ENCODE peak calls at places on chromosomes 3 and 15, in four cellular contexts. O is T-helper 9 cell, V is mammary epithelial cell, G is lower lobe of right lung. T is an unnamed sample.

GRCh38 chr3:55584030-55584429 is 96.9 kb upstream of the WNT5A start:
- DNase-seq in O (no peak), G (no peak), V (no peak), T (no peak)

GRCh38 chr15:60407406-60407805 is 9.6 kb upstream of the ANXA2 start:
- DNase-seq in O (no peak), V (peak; percentile 84), G (no peak), T (no peak)

GRCh38 chr15:27234593-27234992 is 263.6 kb downstream of the GABRG3 start:
- DNase-seq in V (no peak), O (no peak), G (no peak), T (no peak)

GRCh38 chr3:125443923-125444322 is 68.8 kb upstream of the ZNF148 start:
- DNase-seq in O (no peak), V (peak; percentile 63), G (no peak), T (no peak)

GRCh38 chr3:38404286-38404685 is 49.4 kb upstream of the ACVR2B start:
- DNase-seq in G (no peak), V (peak; percentile 21), O (no peak), T (no peak)

GRCh38 chr15:93861956-93862741 is 369.2 kb upstream of the MCTP2 start:
- DNase-seq in O (no peak), V (no peak), G (peak; percentile 46), T (no peak)

GRCh38 chr3:143525408-143525807 is 322.9 kb downstream of the SLC9A9 start:
- DNase-seq in O (no peak), V (peak; percentile 13), G (no peak), T (no peak)

GRCh38 chr3:71031914-71032521 is 551.5 kb downstream of the FOXP1 start:
- DNase-seq in G (no peak), O (no peak), V (no peak), T (no peak)

GRCh38 chr15:91694829-91695205 is 158.7 kb upstream of the SLCO3A1 start:
- DNase-seq in O (no peak), G (no peak), V (peak; percentile 61), T (no peak)

GRCh38 chr15:78129098-78130011 is 1.9 kb downstream of the CIB2 start:
- DNase-seq in V (no peak), O (no peak), G (no peak), T (no peak)

GRCh38 chr3:71201939-71202338 is 381.6 kb downstream of the FOXP1 start:
- DNase-seq in O (no peak), V (no peak), G (no peak), T (no peak)

GRCh38 chr3:186361612-186362408 is at the start of gene DGKG:
- DNase-seq in O (no peak), G (peak; percentile 80), V (peak; percentile 28), T (peak; percentile 79)

GRCh38 chr3:129413687-129414506 is 14.5 kb downstream of the EFCAB12 start:
- DNase-seq in V (peak; percentile 77), G (no peak), O (no peak), T (no peak)

GRCh38 chr3:184665101-184665500 is 46.8 kb downstream of the MAGEF1 start:
- DNase-seq in V (no peak), O (no peak), G (no peak), T (no peak)

GRCh38 chr15:67210555-67211168 is 43.8 kb downstream of the AAGAB start:
- DNase-seq in G (no peak), O (no peak), V (no peak), T (no peak)

GRCh38 chr3:37986479-37987314 is 3.9 kb upstream of the VILL start:
- DNase-seq in V (no peak), O (no peak), G (peak; percentile 89), T (no peak)

GRCh38 chr3:151327571-151328198 is 1.7 kb downstream of the P2RY13 start:
- DNase-seq in G (no peak), O (no peak), V (no peak), T (no peak)

GRCh38 chr3:172125963-172126403 is 86.6 kb downstream of the FNDC3B start:
- DNase-seq in O (no peak), G (peak; percentile 56), V (no peak), T (peak; percentile 61)

GRCh38 chr3:196117809-196118208 is 35.9 kb upstream of the TFRC start:
- DNase-seq in V (no peak), O (no peak), G (no peak), T (no peak)

GRCh38 chr3:157115069-157116006 is 44.6 kb downstream of the CCNL1 start:
- DNase-seq in V (peak; percentile 48), O (no peak), G (no peak), T (no peak)

GRCh38 chr3:128280466-128281455 is 127.5 kb downstream of the EEFSEC start:
- DNase-seq in G (no peak), V (no peak), O (no peak), T (no peak)

GRCh38 chr3:141059816-141060215 is 8.7 kb downstream of the SPSB4 start:
- DNase-seq in V (no peak), O (no peak), G (no peak), T (no peak)

GRCh38 chr15:28125673-28126651 is 26.8 kb upstream of the OCA2 start:
- DNase-seq in O (no peak), G (no peak), V (peak; percentile 15), T (no peak)

GRCh38 chr15:47432831-47433230 is 284.5 kb upstream of the SEMA6D start:
- DNase-seq in G (no peak), V (no peak), O (no peak), T (no peak)

GRCh38 chr3:15805756-15806266 is 8.0 kb upstream of the ANKRD28 start:
- DNase-seq in G (no peak), V (no peak), O (no peak), T (no peak)

GRCh38 chr15:48582472-48583235 is 62.9 kb downstream of the FBN1 start:
- DNase-seq in O (no peak), G (no peak), V (peak; percentile 58), T (no peak)

GRCh38 chr15:96181873-96182301 is 148.6 kb upstream of the NR2F2 start:
- DNase-seq in G (no peak), O (no peak), V (peak; percentile 79), T (peak; percentile 81)

GRCh38 chr15:48547305-48547704 is 98.2 kb downstream of the FBN1 start:
- DNase-seq in G (no peak), V (no peak), O (no peak), T (no peak)

GRCh38 chr3:63048927-63049326 is 173.7 kb upstream of the CADPS start:
- DNase-seq in V (no peak), O (no peak), G (no peak), T (no peak)

GRCh38 chr3:15271030-15271429 is 61.4 kb downstream of the SH3BP5 start:
- DNase-seq in O (no peak), V (no peak), G (no peak), T (no peak)

GRCh38 chr3:51106242-51106876 is 278.7 kb upstream of the MANF start:
- DNase-seq in O (no peak), V (no peak), G (no peak), T (no peak)

GRCh38 chr3:182063742-182064141 is 352.0 kb downstream of the SOX2 start:
- DNase-seq in O (no peak), G (no peak), V (peak; percentile 57), T (no peak)

GRCh38 chr15:65791335-65792129 is 561 bp downstream of the DENND4A start:
- DNase-seq in G (peak; percentile 75), V (no peak), O (peak; percentile 48), T (peak; percentile 68)

GRCh38 chr3:131794766-131795381 is 239.9 kb downstream of the CPNE4 start:
- DNase-seq in V (peak; percentile 29), O (no peak), G (no peak), T (no peak)

GRCh38 chr3:191330309-191330712 is at the start of gene UTS2B:
- DNase-seq in G (no peak), O (no peak), V (peak; percentile 46), T (no peak)

T was measured in aorta.